ENCODE peak calls at places on chromosome 16, in nine cellular contexts. D is globus pallidus; U is fibroblast of lung; B is HTR-8/SVneo; F is AG10803; Y is HS-5; W is left kidney; I is naive thymus-derived CD8-positive, alpha-beta T cell; S is mucosa of gallbladder. T is an unnamed sample.

GRCh38 chr16:56625943-56626654 is 518 bp downstream of the MT1E start:
- DNase-seq in B (no peak), D (no peak), U (peak; percentile 94), W (peak; percentile 36), F (peak; percentile 74), I (no peak), S (peak; percentile 57), Y (no peak), T (no peak)

GRCh38 chr16:56450275-56450889 is 750 bp downstream of the NUDT21 start:
- DNase-seq in D (no peak), B (no peak), F (peak; percentile 15), Y (peak; percentile 16), S (no peak), I (no peak), W (peak; percentile 27), U (peak; percentile 12), T (no peak)

GRCh38 chr16:5479925-5480324 is 382.3 kb upstream of the EEF2KMT start:
- DNase-seq in W (no peak), D (no peak), B (no peak), S (no peak), U (no peak), F (no peak), I (no peak), Y (no peak), T (no peak)

GRCh38 chr16:4283939-4284338 is 11.1 kb upstream of the TFAP4 start:
- DNase-seq in Y (no peak), U (peak; percentile 51), D (no peak), F (no peak), B (no peak), W (no peak), S (no peak), I (no peak), T (no peak)

GRCh38 chr16:4597174-4597573 is 17.5 kb downstream of the UBALD1 start:
- DNase-seq in Y (no peak), U (no peak), W (peak; percentile 55), B (no peak), I (no peak), D (peak; percentile 20), S (peak; percentile 50), F (no peak), T (no peak)

GRCh38 chr16:67163903-67164558 is 514 bp upstream of the HSF4 start:
- DNase-seq in D (no peak), S (no peak), U (peak; percentile 57), Y (no peak), B (no peak), I (no peak), F (no peak), W (no peak), T (no peak)

GRCh38 chr16:83402969-83403368 is 404.8 kb upstream of the HSBP1 start:
- DNase-seq in F (peak; percentile 38), U (peak; percentile 35), Y (no peak), I (no peak), W (peak; percentile 94), D (no peak), B (peak; percentile 52), S (no peak), T (no peak)

GRCh38 chr16:55569025-55569424 is 2.5 kb downstream of the CAPNS2 start:
- DNase-seq in F (peak; percentile 84), D (no peak), I (no peak), B (no peak), U (peak; percentile 36), S (no peak), W (no peak), Y (peak; percentile 30), T (no peak)

GRCh38 chr16:84592718-84593117 is 25.2 kb downstream of the COTL1 start:
- DNase-seq in D (no peak), B (no peak), U (no peak), I (no peak), Y (no peak), F (no peak), W (no peak), S (no peak), T (no peak)

GRCh38 chr16:82773018-82773417 is 146.2 kb downstream of the CDH13 start:
- DNase-seq in Y (no peak), B (no peak), U (no peak), S (no peak), D (no peak), F (peak; percentile 33), I (no peak), W (no peak), T (no peak)

GRCh38 chr16:57540906-57541753 is 1.3 kb upstream of the ADGRG5 start:
- DNase-seq in W (no peak), I (no peak), D (no peak), F (no peak), S (no peak), U (no peak), B (no peak), Y (no peak), T (no peak)

GRCh38 chr16:12119562-12119961 is 143.0 kb downstream of the SNX29 start:
- DNase-seq in W (no peak), S (no peak), F (peak; percentile 26), I (no peak), D (no peak), Y (no peak), B (no peak), U (peak; percentile 33), T (no peak)

T was measured in NCI-H2107.